ENCODE peak calls at places on chromosome 16, in six cellular contexts. S, N, X, W, I and D are unnamed samples.
A peak's percentile ranks its signal among the peaks of the same experiment; 100 is the strongest.

GRCh38 chr16:30609928-30610839 is at the start of gene ZNF689:
- DNase-seq in S (peak; percentile 94), N (peak; percentile 95), X (peak; percentile 98), W (peak; percentile 95), I (peak; percentile 98), D (peak; percentile 98)

GRCh38 chr16:69049146-69049545 is 56.3 kb upstream of the HAS3 start:
- DNase-seq in S (no peak), N (peak; percentile 64), X (peak; percentile 56), W (no peak), I (no peak), D (no peak)

GRCh38 chr16:53740476-53740875 is 36.5 kb downstream of the FTO start:
- DNase-seq in S (no peak), N (peak; percentile 45), X (no peak), W (no peak), I (no peak), D (no peak)

GRCh38 chr16:9012848-9013507 is 49.3 kb upstream of the USP7 start:
- DNase-seq in S (peak; percentile 32), N (no peak), X (no peak), W (no peak), I (no peak), D (no peak)

GRCh38 chr16:65781363-65781762 is 585.1 kb upstream of the CDH5 start:
- DNase-seq in S (no peak), N (no peak), X (peak; percentile 61), W (no peak), I (no peak), D (no peak)

GRCh38 chr16:30728904-30729672 is 19.1 kb upstream of the PHKG2 start:
- DNase-seq in S (no peak), N (no peak), X (no peak), W (no peak), I (no peak), D (no peak)

GRCh38 chr16:51531271-51531670 is 380.2 kb upstream of the SALL1 start:
- DNase-seq in S (no peak), N (no peak), X (no peak), W (no peak), I (no peak), D (no peak)

GRCh38 chr16:69150146-69150865 is 17.9 kb downstream of the UTP4 start:
- DNase-seq in S (no peak), N (peak; percentile 75), X (peak; percentile 88), W (peak; percentile 33), I (peak; percentile 68), D (peak; percentile 76)

GRCh38 chr16:87288753-87289362 is 28.3 kb downstream of the C16orf95 start:
- DNase-seq in S (no peak), N (peak; percentile 97), X (no peak), W (no peak), I (no peak), D (no peak)

GRCh38 chr16:2256531-2257140 is 5.2 kb upstream of the ECI1 start:
- DNase-seq in S (no peak), N (no peak), X (no peak), W (no peak), I (no peak), D (no peak)

GRCh38 chr16:11151156-11151904 is 104.7 kb downstream of the SOCS1 start:
- DNase-seq in S (no peak), N (no peak), X (no peak), W (no peak), I (no peak), D (no peak)